ENCODE peak calls at places on chromosome 20, in nine cellular contexts. One of them, this sample, is unnamed.

GRCh38 chr20:19419420-19419819 is 207.0 kb downstream of the SLC24A3 start:
- DNase-seq in tibial nerve: no peak
- DNase-seq in IMR-90: no peak
- DNase-seq in ovary: no peak
- DNase-seq in mucosa of descending colon: no peak
- DNase-seq in mammary epithelial cell: no peak
- DNase-seq in brain microvascular endothelial cell: no peak
- DNase-seq in RWPE2: no peak
- DNase-seq in pancreas: no peak
- DNase-seq in this sample: no peak

GRCh38 chr20:962683-963082 is 39.4 kb downstream of the RSPO4 start:
- DNase-seq in tibial nerve: no peak
- DNase-seq in IMR-90: no peak
- DNase-seq in ovary: no peak
- DNase-seq in mucosa of descending colon: no peak
- DNase-seq in mammary epithelial cell: no peak
- DNase-seq in brain microvascular endothelial cell: no peak
- DNase-seq in RWPE2: no peak
- DNase-seq in pancreas: no peak
- DNase-seq in this sample: no peak

GRCh38 chr20:59032713-59033059 is 551 bp upstream of the ATP5F1E start:
- DNase-seq in tibial nerve: no peak
- DNase-seq in IMR-90: peak; percentile 27
- DNase-seq in ovary: no peak
- DNase-seq in mucosa of descending colon: no peak
- DNase-seq in mammary epithelial cell: no peak
- DNase-seq in brain microvascular endothelial cell: no peak
- DNase-seq in RWPE2: no peak
- DNase-seq in pancreas: no peak
- DNase-seq in this sample: no peak

GRCh38 chr20:1871807-1872455 is 23.3 kb upstream of the SIRPA start:
- DNase-seq in tibial nerve: no peak
- DNase-seq in IMR-90: no peak
- DNase-seq in ovary: no peak
- DNase-seq in mucosa of descending colon: no peak
- DNase-seq in mammary epithelial cell: peak; percentile 54
- DNase-seq in brain microvascular endothelial cell: no peak
- DNase-seq in RWPE2: no peak
- DNase-seq in pancreas: no peak
- DNase-seq in this sample: no peak

GRCh38 chr20:7362601-7363000 is 577.7 kb downstream of the HAO1 start:
- DNase-seq in tibial nerve: no peak
- DNase-seq in IMR-90: no peak
- DNase-seq in ovary: no peak
- DNase-seq in mucosa of descending colon: no peak
- DNase-seq in mammary epithelial cell: no peak
- DNase-seq in brain microvascular endothelial cell: no peak
- DNase-seq in RWPE2: no peak
- DNase-seq in pancreas: no peak
- DNase-seq in this sample: no peak

GRCh38 chr20:29873946-29874345 is 1383.5 kb upstream of the DEFB115 start:
- DNase-seq in tibial nerve: no peak
- DNase-seq in IMR-90: peak; percentile 22
- DNase-seq in ovary: no peak
- DNase-seq in mucosa of descending colon: peak; percentile 35
- DNase-seq in mammary epithelial cell: no peak
- DNase-seq in brain microvascular endothelial cell: peak; percentile 9
- DNase-seq in RWPE2: peak; percentile 96
- DNase-seq in pancreas: peak; percentile 58
- DNase-seq in this sample: no peak

GRCh38 chr20:45014671-45015415 is 48.5 kb downstream of the STK4 start:
- DNase-seq in tibial nerve: no peak
- DNase-seq in IMR-90: peak; percentile 12
- DNase-seq in ovary: no peak
- DNase-seq in mucosa of descending colon: no peak
- DNase-seq in mammary epithelial cell: peak; percentile 70
- DNase-seq in brain microvascular endothelial cell: peak; percentile 59
- DNase-seq in RWPE2: no peak
- DNase-seq in pancreas: no peak
- DNase-seq in this sample: no peak

GRCh38 chr20:48705208-48706115 is 122.3 kb downstream of the PREX1 start:
- DNase-seq in tibial nerve: no peak
- DNase-seq in IMR-90: no peak
- DNase-seq in ovary: no peak
- DNase-seq in mucosa of descending colon: no peak
- DNase-seq in mammary epithelial cell: no peak
- DNase-seq in brain microvascular endothelial cell: no peak
- DNase-seq in RWPE2: no peak
- DNase-seq in pancreas: no peak
- DNase-seq in this sample: no peak

GRCh38 chr20:21202284-21202683 is 76.4 kb downstream of the KIZ start:
- DNase-seq in tibial nerve: no peak
- DNase-seq in IMR-90: peak; percentile 43
- DNase-seq in ovary: no peak
- DNase-seq in mucosa of descending colon: no peak
- DNase-seq in mammary epithelial cell: peak; percentile 17
- DNase-seq in brain microvascular endothelial cell: peak; percentile 7
- DNase-seq in RWPE2: no peak
- DNase-seq in pancreas: no peak
- DNase-seq in this sample: no peak

GRCh38 chr20:49560186-49560585 is 7.8 kb downstream of the PTGIS start:
- DNase-seq in tibial nerve: no peak
- DNase-seq in IMR-90: no peak
- DNase-seq in ovary: no peak
- DNase-seq in mucosa of descending colon: no peak
- DNase-seq in mammary epithelial cell: no peak
- DNase-seq in brain microvascular endothelial cell: no peak
- DNase-seq in RWPE2: peak; percentile 69
- DNase-seq in pancreas: no peak
- DNase-seq in this sample: no peak

GRCh38 chr20:64009811-64010387 is 26.1 kb upstream of the C20orf204 start:
- DNase-seq in tibial nerve: no peak
- DNase-seq in IMR-90: no peak
- DNase-seq in ovary: no peak
- DNase-seq in mucosa of descending colon: no peak
- DNase-seq in mammary epithelial cell: no peak
- DNase-seq in brain microvascular endothelial cell: peak; percentile 7
- DNase-seq in RWPE2: no peak
- DNase-seq in pancreas: no peak
- DNase-seq in this sample: no peak

GRCh38 chr20:8218861-8219260 is 86.8 kb downstream of the PLCB1 start:
- DNase-seq in tibial nerve: no peak
- DNase-seq in IMR-90: peak; percentile 87
- DNase-seq in ovary: no peak
- DNase-seq in mucosa of descending colon: no peak
- DNase-seq in mammary epithelial cell: no peak
- DNase-seq in brain microvascular endothelial cell: peak; percentile 64
- DNase-seq in RWPE2: no peak
- DNase-seq in pancreas: no peak
- DNase-seq in this sample: peak; percentile 54

GRCh38 chr20:1734269-1734858 is 76.8 kb upstream of the SIRPG start:
- DNase-seq in tibial nerve: no peak
- DNase-seq in IMR-90: no peak
- DNase-seq in ovary: no peak
- DNase-seq in mucosa of descending colon: no peak
- DNase-seq in mammary epithelial cell: peak; percentile 36
- DNase-seq in brain microvascular endothelial cell: peak; percentile 4
- DNase-seq in RWPE2: no peak
- DNase-seq in pancreas: no peak
- DNase-seq in this sample: no peak

DNA sequence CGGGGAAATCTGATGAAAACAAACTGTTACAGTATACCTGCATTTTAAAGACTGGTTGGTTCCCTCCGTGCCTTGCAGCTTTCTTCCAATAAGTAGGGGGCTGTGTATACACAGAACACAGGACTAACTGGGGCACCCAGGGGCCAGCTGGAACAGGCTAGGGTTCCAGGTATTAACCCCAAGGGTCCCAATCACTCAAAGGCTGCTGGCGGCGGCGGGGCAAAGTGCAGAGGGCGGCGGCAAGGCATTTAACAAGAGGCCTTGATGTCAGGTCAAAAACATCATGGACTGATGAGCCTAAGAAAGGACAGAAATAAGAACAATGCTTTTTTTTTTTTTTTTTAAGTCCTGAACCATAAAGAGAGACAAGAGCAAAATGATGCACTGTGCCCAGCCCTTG is 2.5 kb downstream of the PMEPA1 start:
- DNase-seq in tibial nerve: no peak
- DNase-seq in IMR-90: no peak
- DNase-seq in ovary: no peak
- DNase-seq in mucosa of descending colon: no peak
- DNase-seq in mammary epithelial cell: no peak
- DNase-seq in brain microvascular endothelial cell: no peak
- DNase-seq in RWPE2: no peak
- DNase-seq in pancreas: no peak
- DNase-seq in this sample: no peak
- H3K4me3 ChIP-seq in tibial nerve: peak overlapping the region; percentile 51
- H3K4me3 ChIP-seq in IMR-90: no peak overlapping the region
- H3K4me3 ChIP-seq in ovary: no peak overlapping the region
- H3K4me3 ChIP-seq in mucosa of descending colon: no peak overlapping the region
- H3K4me3 ChIP-seq in mammary epithelial cell: peak overlapping the region; percentile 94
- H3K4me3 ChIP-seq in brain microvascular endothelial cell: peak overlapping the region; percentile 96
- H3K4me3 ChIP-seq in RWPE2: peak overlapping the region; percentile 85
- H3K4me3 ChIP-seq in pancreas: peak overlapping the region; percentile 79
- H3K4me3 ChIP-seq in this sample: peak overlapping the region; percentile 91

GRCh38 chr20:33394718-33395117 is 6.6 kb downstream of the CDK5RAP1 start:
- DNase-seq in tibial nerve: no peak
- DNase-seq in IMR-90: no peak
- DNase-seq in ovary: no peak
- DNase-seq in mucosa of descending colon: no peak
- DNase-seq in mammary epithelial cell: no peak
- DNase-seq in brain microvascular endothelial cell: no peak
- DNase-seq in RWPE2: no peak
- DNase-seq in pancreas: no peak
- DNase-seq in this sample: no peak
- TF ChIP-seq CTCF in tibial nerve: no peak
- TF ChIP-seq CTCF in IMR-90: peak; percentile 11
- TF ChIP-seq CTCF in ovary: no peak
- TF ChIP-seq CTCF in mucosa of descending colon: no peak
- TF ChIP-seq CTCF in mammary epithelial cell: no peak
- TF ChIP-seq CTCF in brain microvascular endothelial cell: peak; percentile 49
- TF ChIP-seq CTCF in RWPE2: peak; percentile 39
- TF ChIP-seq CTCF in pancreas: no peak
- TF ChIP-seq CTCF in this sample: peak; percentile 11

DNA sequence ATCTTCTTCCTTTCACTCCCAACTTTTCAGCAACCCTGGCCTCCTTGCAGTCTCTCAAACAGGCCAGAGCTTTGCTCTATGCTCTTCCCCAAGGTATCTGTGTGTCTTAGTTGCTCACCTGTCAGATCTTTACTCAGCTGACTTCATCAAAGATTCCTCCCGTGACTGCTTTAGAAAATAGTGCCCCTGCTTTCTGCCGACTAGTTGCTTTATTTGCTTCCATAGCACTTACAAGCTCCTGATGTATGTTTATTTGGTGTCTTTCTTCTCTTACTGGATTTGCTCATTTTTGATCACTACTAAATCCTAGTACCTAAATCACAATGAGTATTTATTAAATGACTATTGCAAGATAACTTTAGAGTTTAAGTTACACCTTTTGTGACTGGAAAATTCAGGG is 5.9 kb downstream of the NDUFAF5 start:
- DNase-seq in tibial nerve: no peak
- DNase-seq in IMR-90: no peak
- DNase-seq in ovary: no peak
- DNase-seq in mucosa of descending colon: no peak
- DNase-seq in mammary epithelial cell: no peak
- DNase-seq in brain microvascular endothelial cell: no peak
- DNase-seq in RWPE2: no peak
- DNase-seq in pancreas: no peak
- DNase-seq in this sample: no peak
- H3K36me3 ChIP-seq in tibial nerve: no peaks in the 10 kb centered on the region
- H3K36me3 ChIP-seq in IMR-90: peaks cover 33% of the 10 kb centered on the region
- H3K36me3 ChIP-seq in ovary: no peaks in the 10 kb centered on the region
- H3K36me3 ChIP-seq in mucosa of descending colon: no peaks in the 10 kb centered on the region
- H3K36me3 ChIP-seq in mammary epithelial cell: peaks cover 13% of the 10 kb centered on the region
- H3K36me3 ChIP-seq in brain microvascular endothelial cell: peaks cover 52% of the 10 kb centered on the region
- H3K36me3 ChIP-seq in RWPE2: peaks cover 89% of the 10 kb centered on the region
- H3K36me3 ChIP-seq in pancreas: peaks cover 8% of the 10 kb centered on the region
- H3K36me3 ChIP-seq in this sample: no peaks in the 10 kb centered on the region

GRCh38 chr20:31962741-31963140 is 5.2 kb upstream of the XKR7 start:
- DNase-seq in tibial nerve: no peak
- DNase-seq in IMR-90: no peak
- DNase-seq in ovary: no peak
- DNase-seq in mucosa of descending colon: no peak
- DNase-seq in mammary epithelial cell: no peak
- DNase-seq in brain microvascular endothelial cell: no peak
- DNase-seq in RWPE2: no peak
- DNase-seq in pancreas: no peak
- DNase-seq in this sample: no peak

GRCh38 chr20:31972481-31973386 is 4.8 kb downstream of the XKR7 start:
- DNase-seq in tibial nerve: no peak
- DNase-seq in IMR-90: peak; percentile 36
- DNase-seq in ovary: no peak
- DNase-seq in mucosa of descending colon: no peak
- DNase-seq in mammary epithelial cell: no peak
- DNase-seq in brain microvascular endothelial cell: peak; percentile 11
- DNase-seq in RWPE2: no peak
- DNase-seq in pancreas: no peak
- DNase-seq in this sample: peak; percentile 16

GRCh38 chr20:31967830-31968249 is at the start of gene XKR7:
- DNase-seq in tibial nerve: no peak
- DNase-seq in IMR-90: no peak
- DNase-seq in ovary: no peak
- DNase-seq in mucosa of descending colon: no peak
- DNase-seq in mammary epithelial cell: no peak
- DNase-seq in brain microvascular endothelial cell: no peak
- DNase-seq in RWPE2: no peak
- DNase-seq in pancreas: no peak
- DNase-seq in this sample: no peak

GRCh38 chr20:31966991-31967655 is 828 bp upstream of the XKR7 start:
- DNase-seq in tibial nerve: no peak
- DNase-seq in IMR-90: no peak
- DNase-seq in ovary: no peak
- DNase-seq in mucosa of descending colon: no peak
- DNase-seq in mammary epithelial cell: no peak
- DNase-seq in brain microvascular endothelial cell: no peak
- DNase-seq in RWPE2: no peak
- DNase-seq in pancreas: no peak
- DNase-seq in this sample: no peak

DNA sequence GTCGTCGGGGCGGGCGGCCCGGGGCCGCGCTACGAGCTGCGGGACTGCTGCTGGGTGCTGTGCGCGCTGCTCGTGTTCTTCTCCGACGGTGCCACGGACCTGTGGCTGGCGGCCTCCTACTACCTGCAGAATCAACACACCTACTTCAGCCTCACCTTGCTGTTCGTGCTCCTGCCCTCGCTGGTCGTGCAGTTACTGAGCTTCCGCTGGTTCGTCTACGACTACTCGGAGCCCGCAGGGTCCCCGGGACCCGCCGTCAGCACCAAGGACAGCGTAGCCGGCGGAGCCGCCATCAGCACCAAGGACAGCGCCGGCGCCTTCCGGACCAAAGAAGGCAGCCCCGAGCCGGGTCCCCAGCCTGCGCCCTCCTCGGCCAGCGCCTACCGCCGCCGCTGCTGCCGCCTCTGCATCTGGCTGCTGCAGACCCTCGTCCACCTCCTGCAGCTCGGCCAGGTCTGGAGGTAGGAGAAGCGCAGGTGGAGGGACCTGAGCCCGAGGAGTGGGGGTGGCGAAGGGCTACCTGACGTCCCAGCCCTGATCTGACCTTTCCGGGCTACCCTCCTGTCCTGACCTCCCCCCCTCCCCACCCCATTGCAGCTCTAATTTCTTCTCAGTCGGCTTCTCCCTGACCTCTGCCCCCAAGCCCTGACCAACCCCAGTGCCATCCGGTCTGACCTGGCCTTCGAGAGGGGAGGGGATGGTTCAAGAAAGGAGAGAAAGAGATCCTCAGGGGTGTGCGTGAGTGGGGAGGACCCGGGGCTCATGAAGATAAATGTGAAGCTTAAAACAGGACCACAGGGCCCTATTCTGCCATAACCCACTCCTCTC is 562 bp downstream of the XKR7 start:
- DNase-seq in tibial nerve: peak; percentile 57
- DNase-seq in IMR-90: peak; percentile 51
- DNase-seq in ovary: peak; percentile 88
- DNase-seq in mucosa of descending colon: peak; percentile 81
- DNase-seq in mammary epithelial cell: peak; percentile 48
- DNase-seq in brain microvascular endothelial cell: peak; percentile 48
- DNase-seq in RWPE2: peak; percentile 91
- DNase-seq in pancreas: peak; percentile 51
- DNase-seq in this sample: peak; percentile 10
- H3K4me3 ChIP-seq in tibial nerve: no peak overlapping the region
- H3K4me3 ChIP-seq in IMR-90: no peak overlapping the region
- H3K4me3 ChIP-seq in ovary: no peak overlapping the region
- H3K4me3 ChIP-seq in mucosa of descending colon: no peak overlapping the region
- H3K4me3 ChIP-seq in mammary epithelial cell: no peak overlapping the region
- H3K4me3 ChIP-seq in brain microvascular endothelial cell: peak overlapping the region; percentile 15
- H3K4me3 ChIP-seq in RWPE2: peak overlapping the region; percentile 26
- H3K4me3 ChIP-seq in pancreas: peak overlapping the region; percentile 22
- H3K4me3 ChIP-seq in this sample: peak overlapping the region; percentile 16